ENCODE peak calls at places on chromosomes 1 and 21, in five cellular contexts. One of them, this sample, is unnamed.

GRCh38 chr1:1112237-1112985 is 3.5 kb downstream of the C1orf159 start:
- DNase-seq in endothelial cell of umbilical vein: no peak
- DNase-seq in H1: no peak
- DNase-seq in SK-N-SH: no peak
- DNase-seq in HCT116: no peak
- DNase-seq in this sample: no peak

GRCh38 chr21:44658511-44658910 is 779 bp downstream of the KRTAP12-3 start:
- DNase-seq in SK-N-SH: no peak
- DNase-seq in HCT116: no peak
- DNase-seq in H1: no peak
- DNase-seq in endothelial cell of umbilical vein: no peak
- DNase-seq in this sample: no peak

GRCh38 chr1:93749487-93749886 is 67.8 kb upstream of the BCAR3 start:
- DNase-seq in endothelial cell of umbilical vein: no peak
- DNase-seq in H1: no peak
- DNase-seq in SK-N-SH: no peak
- DNase-seq in HCT116: no peak
- DNase-seq in this sample: no peak

GRCh38 chr1:41122851-41123518 is 101.5 kb upstream of the SLFNL1 start:
- DNase-seq in SK-N-SH: peak
- DNase-seq in H1: no peak
- DNase-seq in HCT116: peak
- DNase-seq in endothelial cell of umbilical vein: peak
- DNase-seq in this sample: peak

GRCh38 chr1:114648503-114648902 is 21.3 kb downstream of the DENND2C start:
- DNase-seq in HCT116: no peak
- DNase-seq in SK-N-SH: no peak
- DNase-seq in endothelial cell of umbilical vein: no peak
- DNase-seq in H1: no peak
- DNase-seq in this sample: no peak

GRCh38 chr1:87074001-87074795 is 159.8 kb downstream of the HS2ST1 start:
- DNase-seq in H1: no peak
- DNase-seq in SK-N-SH: no peak
- DNase-seq in endothelial cell of umbilical vein: no peak
- DNase-seq in HCT116: no peak
- DNase-seq in this sample: no peak

GRCh38 chr1:27491748-27492700 is 2.1 kb upstream of the WASF2 start:
- DNase-seq in HCT116: no peak
- DNase-seq in endothelial cell of umbilical vein: peak
- DNase-seq in H1: no peak
- DNase-seq in SK-N-SH: no peak
- DNase-seq in this sample: no peak

GRCh38 chr1:29381426-29381825 is 145.1 kb downstream of the PTPRU start:
- DNase-seq in SK-N-SH: no peak
- DNase-seq in endothelial cell of umbilical vein: no peak
- DNase-seq in H1: no peak
- DNase-seq in HCT116: no peak
- DNase-seq in this sample: no peak

GRCh38 chr21:37593015-37593414 is 226.4 kb downstream of the DYRK1A start:
- DNase-seq in endothelial cell of umbilical vein: peak
- DNase-seq in HCT116: no peak
- DNase-seq in H1: peak
- DNase-seq in SK-N-SH: no peak
- DNase-seq in this sample: no peak

GRCh38 chr1:53134961-53135734 is 7.3 kb downstream of the SLC1A7 start:
- DNase-seq in endothelial cell of umbilical vein: no peak
- DNase-seq in SK-N-SH: no peak
- DNase-seq in H1: no peak
- DNase-seq in HCT116: no peak
- DNase-seq in this sample: no peak

GRCh38 chr1:107804134-107804533 is 160.8 kb downstream of the VAV3 start:
- DNase-seq in SK-N-SH: no peak
- DNase-seq in HCT116: no peak
- DNase-seq in endothelial cell of umbilical vein: no peak
- DNase-seq in H1: no peak
- DNase-seq in this sample: peak

GRCh38 chr1:165255226-165255625 is 101.3 kb downstream of the LMX1A start:
- DNase-seq in endothelial cell of umbilical vein: no peak
- DNase-seq in HCT116: no peak
- DNase-seq in H1: no peak
- DNase-seq in SK-N-SH: no peak
- DNase-seq in this sample: no peak

GRCh38 chr1:61076728-61077675 is 5.4 kb upstream of the NFIA start:
- DNase-seq in endothelial cell of umbilical vein: peak
- DNase-seq in H1: peak
- DNase-seq in HCT116: peak
- DNase-seq in SK-N-SH: peak
- DNase-seq in this sample: no peak

GRCh38 chr1:30317921-30318320 is 405.5 kb downstream of the MATN1 start:
- DNase-seq in SK-N-SH: no peak
- DNase-seq in H1: no peak
- DNase-seq in endothelial cell of umbilical vein: no peak
- DNase-seq in HCT116: no peak
- DNase-seq in this sample: no peak

GRCh38 chr21:16055012-16055411 is 325.2 kb downstream of the USP25 start:
- DNase-seq in endothelial cell of umbilical vein: no peak
- DNase-seq in H1: no peak
- DNase-seq in SK-N-SH: no peak
- DNase-seq in HCT116: no peak
- DNase-seq in this sample: no peak

GRCh38 chr1:117607471-117607870 is 1.6 kb downstream of the TENT5C start:
- DNase-seq in endothelial cell of umbilical vein: no peak
- DNase-seq in HCT116: no peak
- DNase-seq in SK-N-SH: no peak
- DNase-seq in H1: no peak
- DNase-seq in this sample: no peak

GRCh38 chr1:14567056-14567455 is 31.4 kb upstream of the KAZN start:
- DNase-seq in SK-N-SH: no peak
- DNase-seq in HCT116: peak
- DNase-seq in endothelial cell of umbilical vein: no peak
- DNase-seq in H1: peak
- DNase-seq in this sample: no peak

GRCh38 chr1:89552481-89553194 is 28.0 kb downstream of the LRRC8B start:
- DNase-seq in HCT116: no peak
- DNase-seq in SK-N-SH: no peak
- DNase-seq in endothelial cell of umbilical vein: peak
- DNase-seq in H1: no peak
- DNase-seq in this sample: no peak

GRCh38 chr1:41492341-41492848 is 7.9 kb upstream of the EDN2 start:
- DNase-seq in H1: no peak
- DNase-seq in endothelial cell of umbilical vein: peak
- DNase-seq in SK-N-SH: no peak
- DNase-seq in HCT116: no peak
- DNase-seq in this sample: no peak

GRCh38 chr21:43712268-43712942 is 6.5 kb upstream of the PDXK start:
- DNase-seq in H1: no peak
- DNase-seq in SK-N-SH: no peak
- DNase-seq in HCT116: peak
- DNase-seq in endothelial cell of umbilical vein: no peak
- DNase-seq in this sample: no peak

DNA sequence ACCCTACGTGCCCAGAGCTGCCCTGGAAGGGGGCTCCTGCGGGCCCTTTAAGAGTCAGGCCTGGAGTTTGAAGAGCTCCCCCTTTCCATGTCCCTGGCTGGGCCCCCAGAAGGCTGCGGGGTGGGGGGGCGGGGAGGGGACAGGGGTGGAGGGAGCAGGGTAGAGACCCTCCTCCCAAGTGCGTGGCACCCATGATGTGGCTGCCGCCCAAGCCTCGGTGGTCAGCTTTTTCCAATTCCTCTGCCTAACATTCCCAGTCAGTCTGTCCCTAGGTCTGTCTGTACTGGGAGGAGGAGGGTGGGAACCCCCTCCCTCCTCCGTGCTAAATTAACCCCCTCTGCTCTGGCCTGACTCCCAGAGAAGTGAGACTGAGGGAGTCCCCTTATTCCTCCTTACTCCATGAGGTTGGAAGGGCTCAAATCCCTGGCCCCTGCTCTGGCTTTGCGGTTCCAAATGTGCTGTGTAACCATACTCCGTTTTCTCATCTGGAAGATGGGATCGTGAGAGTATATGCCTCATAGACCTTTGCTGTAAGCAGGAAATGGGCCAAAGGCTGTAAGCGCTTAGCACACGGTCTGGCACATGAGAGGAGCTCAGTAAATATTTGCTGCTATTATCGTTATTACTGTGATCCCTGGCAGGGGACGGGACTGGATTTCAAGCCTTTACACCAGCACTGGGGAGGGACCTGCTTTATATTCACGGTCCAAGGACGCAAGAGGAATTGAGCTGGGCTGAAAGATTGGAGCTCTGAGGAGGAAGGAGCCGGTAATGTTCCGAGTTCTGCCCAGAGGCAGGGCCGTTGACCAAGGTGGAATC is 653 bp upstream of the COL16A1 start:
- DNase-seq in SK-N-SH: peak
- DNase-seq in endothelial cell of umbilical vein: no peak
- DNase-seq in H1: no peak
- DNase-seq in HCT116: no peak
- DNase-seq in this sample: no peak
- H3K9ac ChIP-seq in SK-N-SH: no peak
- H3K9ac ChIP-seq in endothelial cell of umbilical vein: no peak
- H3K9ac ChIP-seq in H1: no peak
- H3K9ac ChIP-seq in HCT116: no peak
- H3K9ac ChIP-seq in this sample: peak

DNA sequence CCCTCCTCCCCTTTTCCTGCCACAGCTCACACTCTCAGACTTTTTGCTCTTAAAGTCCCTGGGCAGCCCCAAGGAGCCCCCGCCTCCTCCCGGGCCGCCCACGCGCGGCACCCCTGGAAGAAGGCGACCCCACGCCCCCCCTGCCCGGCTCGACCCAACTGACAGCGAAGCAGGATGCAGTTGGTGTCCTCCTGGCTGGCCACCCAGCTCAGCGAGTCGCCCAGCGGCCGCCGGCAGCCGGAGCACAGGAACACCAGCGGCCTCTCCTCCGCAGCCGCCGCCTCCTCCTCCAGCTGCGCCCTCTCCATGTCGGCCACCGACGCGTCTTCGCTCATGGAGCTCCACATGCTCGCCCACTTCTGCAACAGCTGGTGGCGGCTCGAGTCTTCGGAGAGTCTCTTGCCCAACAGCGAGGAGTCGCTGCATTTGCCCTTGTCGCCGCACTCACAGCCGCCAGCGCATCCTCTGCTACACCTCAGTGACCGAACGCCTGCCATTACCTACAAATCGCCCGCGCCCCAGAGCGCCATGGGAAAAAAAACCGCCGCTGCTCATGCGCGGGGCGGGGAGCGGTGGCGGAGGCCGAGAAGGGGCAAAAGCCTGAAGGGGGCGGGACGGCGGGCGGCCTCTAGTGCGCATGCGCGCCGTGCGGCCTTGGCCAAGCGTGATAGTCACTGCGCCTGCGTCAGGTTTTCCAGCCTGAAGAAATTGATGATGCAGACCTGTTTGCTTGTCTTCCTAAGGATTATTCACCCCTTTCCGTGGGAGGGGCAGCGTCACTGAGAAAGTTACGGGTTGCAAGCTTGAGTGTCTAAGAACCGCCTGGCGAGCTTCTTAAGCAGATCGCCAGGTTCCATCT is at the start of gene MIS18A:
- DNase-seq in SK-N-SH: peak
- DNase-seq in H1: peak
- DNase-seq in endothelial cell of umbilical vein: peak
- DNase-seq in HCT116: peak
- DNase-seq in this sample: peak
- H3K27ac ChIP-seq in SK-N-SH: peak
- H3K27ac ChIP-seq in H1: peak
- H3K27ac ChIP-seq in endothelial cell of umbilical vein: peak
- H3K27ac ChIP-seq in HCT116: peak
- H3K27ac ChIP-seq in this sample: no peak

DNA sequence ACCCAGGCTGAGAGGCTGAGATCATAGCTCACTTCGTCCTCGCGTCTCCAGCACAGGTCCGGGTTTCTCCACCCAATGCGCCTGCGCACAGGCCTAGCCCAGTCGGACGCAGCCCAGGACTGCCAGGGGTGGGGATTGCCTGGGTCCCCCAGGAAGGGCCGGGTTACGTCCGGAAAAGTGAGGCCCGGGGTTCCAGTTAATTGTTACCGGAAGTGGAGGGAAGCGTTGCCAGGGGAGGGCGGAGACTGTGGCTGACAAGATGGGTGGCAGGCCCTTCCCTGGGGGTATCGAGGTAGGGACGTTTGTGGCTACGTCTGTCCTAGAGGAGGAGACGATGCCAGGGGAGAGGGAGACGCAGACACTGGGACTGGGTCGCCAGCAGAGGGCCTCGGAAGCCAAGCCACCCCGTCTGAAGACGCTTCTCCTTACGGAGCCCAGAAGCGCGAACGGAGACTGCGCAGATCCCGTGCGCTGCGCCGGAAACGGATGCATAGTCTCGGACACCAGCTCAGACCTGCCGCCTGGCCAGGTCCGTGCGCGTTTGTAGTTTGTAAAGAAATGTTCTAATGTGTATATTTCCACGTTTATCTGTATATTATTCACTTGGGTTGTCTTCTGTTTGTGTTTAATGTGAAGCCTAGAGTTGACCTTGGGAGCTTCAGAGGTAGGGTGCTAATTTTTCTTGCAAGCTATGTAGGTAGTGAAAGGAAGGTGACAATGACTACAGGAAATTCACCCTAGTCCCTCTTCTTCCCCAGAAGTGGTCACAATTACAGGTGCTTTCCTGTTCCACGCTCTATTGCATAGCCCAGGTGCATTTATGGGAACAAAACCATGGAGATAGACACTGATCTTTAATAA is 7.3 kb downstream of the RSRP1 start:
- DNase-seq in HCT116: peak
- DNase-seq in endothelial cell of umbilical vein: peak
- DNase-seq in SK-N-SH: peak
- DNase-seq in H1: peak
- DNase-seq in this sample: peak
- TF ChIP-seq POLR2AphosphoS5 in HCT116: peak
- TF ChIP-seq POLR2AphosphoS5 in endothelial cell of umbilical vein: peak
- TF ChIP-seq POLR2AphosphoS5 in SK-N-SH: peak
- TF ChIP-seq POLR2AphosphoS5 in H1: peak
- TF ChIP-seq POLR2AphosphoS5 in this sample: peak

GRCh38 chr1:155253797-155254196 is 1.5 kb downstream of the ENTREP3 start:
- DNase-seq in endothelial cell of umbilical vein: no peak
- DNase-seq in SK-N-SH: no peak
- DNase-seq in HCT116: no peak
- DNase-seq in H1: no peak
- DNase-seq in this sample: no peak

GRCh38 chr1:155254228-155254713 is 1.0 kb downstream of the ENTREP3 start:
- DNase-seq in SK-N-SH: no peak
- DNase-seq in endothelial cell of umbilical vein: no peak
- DNase-seq in HCT116: no peak
- DNase-seq in H1: no peak
- DNase-seq in this sample: no peak

GRCh38 chr1:155255243-155256100 is at the start of gene ENTREP3:
- DNase-seq in endothelial cell of umbilical vein: peak
- DNase-seq in SK-N-SH: peak
- DNase-seq in HCT116: no peak
- DNase-seq in H1: peak
- DNase-seq in this sample: no peak

GRCh38 chr1:155254714-155255242 is 505 bp downstream of the ENTREP3 start:
- DNase-seq in HCT116: no peak
- DNase-seq in SK-N-SH: peak
- DNase-seq in H1: no peak
- DNase-seq in endothelial cell of umbilical vein: peak
- DNase-seq in this sample: no peak

GRCh38 chr1:155256101-155256852 is 994 bp upstream of the ENTREP3 start:
- DNase-seq in HCT116: no peak
- DNase-seq in endothelial cell of umbilical vein: no peak
- DNase-seq in H1: no peak
- DNase-seq in SK-N-SH: no peak
- DNase-seq in this sample: no peak
- H3K9ac ChIP-seq in HCT116: no peak
- H3K9ac ChIP-seq in endothelial cell of umbilical vein: peak
- H3K9ac ChIP-seq in H1: no peak
- H3K9ac ChIP-seq in SK-N-SH: peak
- H3K9ac ChIP-seq in this sample: peak